ENCODE peak calls at places on chromosomes 6 and 20, in six cellular contexts. I, F, V, O, T and L are unnamed samples.

GRCh38 chr6:155519339-155519738 is 63.7 kb upstream of the NOX3 start:
- DNase-seq in I (no peak), F (peak), V (no peak), O (no peak), T (no peak), L (no peak)

GRCh38 chr20:60330461-60330860 is 372.2 kb downstream of the CDH26 start:
- DNase-seq in I (no peak), F (no peak), V (no peak), O (no peak), T (no peak), L (no peak)

GRCh38 chr6:31557443-31558317 is 10.3 kb downstream of the NFKBIL1 start:
- DNase-seq in I (no peak), F (no peak), V (no peak), O (no peak), T (no peak), L (no peak)

GRCh38 chr6:29681811-29682210 is 859 bp upstream of the ZFP57 start:
- DNase-seq in I (no peak), F (no peak), V (no peak), O (no peak), T (no peak), L (no peak)

GRCh38 chr20:45246109-45246508 is 8.3 kb downstream of the SLPI start:
- DNase-seq in I (no peak), F (no peak), V (no peak), O (no peak), T (no peak), L (no peak)

GRCh38 chr6:35601331-35602132 is 87.2 kb downstream of the FKBP5 start:
- DNase-seq in I (peak), F (peak), V (no peak), O (peak), T (peak), L (peak)

GRCh38 chr6:106512048-106512957 is 117.0 kb downstream of the RTN4IP1 start:
- DNase-seq in I (no peak), F (peak), V (peak), O (peak), T (no peak), L (peak)

GRCh38 chr20:4227085-4227821 is 211.9 kb upstream of the RNF24 start:
- DNase-seq in I (no peak), F (no peak), V (no peak), O (peak), T (peak), L (peak)

GRCh38 chr6:88810089-88810488 is 153.3 kb downstream of the RNGTT start:
- DNase-seq in I (no peak), F (no peak), V (no peak), O (no peak), T (no peak), L (no peak)

GRCh38 chr6:125208625-125209249 is 55.2 kb downstream of the TPD52L1 start:
- DNase-seq in I (no peak), F (no peak), V (no peak), O (no peak), T (no peak), L (no peak)

GRCh38 chr6:166307981-166308768 is at the start of gene PRR18:
- DNase-seq in I (no peak), F (no peak), V (no peak), O (peak), T (no peak), L (peak)

GRCh38 chr6:166989427-166990034 is 9.7 kb upstream of the CEP43 start:
- DNase-seq in I (no peak), F (no peak), V (peak), O (no peak), T (peak), L (peak)

GRCh38 chr6:126170875-126171489 is 168.9 kb upstream of the CENPW start:
- DNase-seq in I (no peak), F (no peak), V (no peak), O (peak), T (peak), L (no peak)

GRCh38 chr6:118709859-118710350 is 58.5 kb upstream of the CEP85L start:
- DNase-seq in I (no peak), F (no peak), V (peak), O (no peak), T (peak), L (no peak)

GRCh38 chr20:63950701-63951397 is 5.4 kb downstream of the UCKL1 start:
- DNase-seq in I (no peak), F (no peak), V (no peak), O (peak), T (no peak), L (no peak)

GRCh38 chr20:46850416-46850815 is 44.2 kb upstream of the EYA2 start:
- DNase-seq in I (no peak), F (peak), V (no peak), O (peak), T (no peak), L (no peak)

GRCh38 chr6:29955783-29956182 is 13.5 kb downstream of the HLA-A start:
- DNase-seq in I (no peak), F (no peak), V (no peak), O (no peak), T (no peak), L (no peak)

GRCh38 chr20:60583741-60584140 is 625.5 kb downstream of the CDH26 start:
- DNase-seq in I (no peak), F (no peak), V (no peak), O (no peak), T (no peak), L (no peak)

GRCh38 chr6:151916680-151917164 is 109.2 kb downstream of the ESR1 start:
- DNase-seq in I (no peak), F (no peak), V (no peak), O (no peak), T (peak), L (peak)

GRCh38 chr6:166736606-166737005 is 109.6 kb upstream of the RPS6KA2 start:
- DNase-seq in I (no peak), F (no peak), V (no peak), O (no peak), T (peak), L (peak)

GRCh38 chr6:96520039-96520850 is 1.4 kb upstream of the UFL1 start:
- DNase-seq in I (peak), F (no peak), V (no peak), O (no peak), T (peak), L (no peak)

GRCh38 chr6:132202569-132202968 is 198.7 kb downstream of the MOXD1 start:
- DNase-seq in I (no peak), F (no peak), V (no peak), O (no peak), T (peak), L (peak)

GRCh38 chr20:44717986-44718385 is 2.8 kb downstream of the CCN5 start:
- DNase-seq in I (no peak), F (no peak), V (no peak), O (peak), T (no peak), L (peak)

GRCh38 chr6:109527989-109528388 is 45.0 kb upstream of the ZBTB24 start:
- DNase-seq in I (no peak), F (no peak), V (no peak), O (peak), T (peak), L (no peak)

GRCh38 chr6:133129556-133129955 is 111.6 kb upstream of the EYA4 start:
- DNase-seq in I (no peak), F (no peak), V (no peak), O (no peak), T (no peak), L (no peak)

GRCh38 chr6:99471638-99472037 is 43.6 kb downstream of the USP45 start:
- DNase-seq in I (no peak), F (peak), V (no peak), O (peak), T (no peak), L (no peak)

GRCh38 chr6:162344935-162345599 is 382.5 kb downstream of the PRKN start:
- DNase-seq in I (no peak), F (no peak), V (no peak), O (no peak), T (peak), L (peak)

GRCh38 chr6:49923826-49924225 is 40.1 kb downstream of the DEFB114 start:
- DNase-seq in I (peak), F (no peak), V (no peak), O (peak), T (no peak), L (peak)

GRCh38 chr6:25279748-25280616 is 808 bp downstream of the CARMIL1 start:
- DNase-seq in I (no peak), F (no peak), V (no peak), O (peak), T (no peak), L (peak)

GRCh38 chr6:157714153-157714490 is 108.9 kb upstream of the SNX9 start:
- DNase-seq in I (no peak), F (no peak), V (no peak), O (no peak), T (peak), L (peak)

GRCh38 chr20:25287631-25288290 is 39.9 kb downstream of the PYGB start:
- DNase-seq in I (no peak), F (no peak), V (no peak), O (no peak), T (no peak), L (no peak)

GRCh38 chr6:142728367-142728766 is 216.6 kb downstream of the HIVEP2 start:
- DNase-seq in I (no peak), F (no peak), V (no peak), O (peak), T (peak), L (no peak)

GRCh38 chr6:48177786-48178185 is 66.8 kb upstream of the PTCHD4 start:
- DNase-seq in I (no peak), F (no peak), V (no peak), O (no peak), T (no peak), L (no peak)

GRCh38 chr20:63183422-63184146 is 32.3 kb downstream of the YTHDF1 start:
- DNase-seq in I (no peak), F (peak), V (peak), O (peak), T (peak), L (peak)

GRCh38 chr20:39660251-39660650 is 698.1 kb downstream of the DHX35 start:
- DNase-seq in I (no peak), F (no peak), V (no peak), O (no peak), T (peak), L (no peak)

GRCh38 chr6:35663447-35664235 is 25.1 kb downstream of the FKBP5 start:
- DNase-seq in I (no peak), F (no peak), V (no peak), O (peak), T (peak), L (peak)

GRCh38 chr6:722077-722524 is 29.2 kb upstream of the EXOC2 start:
- DNase-seq in I (peak), F (peak), V (peak), O (peak), T (peak), L (peak)